ENCODE peak calls at places on chromosomes 2 and 18, in seven cellular contexts. L is iris pigment epithelial cell; R is epithelial cell of esophagus; K is NCI-H187; Z is substantia nigra; B is GM06990; W is effector memory CD8-positive, alpha-beta T cell. E is an unnamed sample.

GRCh38 chr2:233115121-233115520 is 55.0 kb downstream of the INPP5D start:
- DNase-seq in R (no peak), B (no peak), Z (no peak), L (no peak), W (no peak), K (no peak), E (no peak)

GRCh38 chr2:88234760-88235159 is 64.6 kb downstream of the THNSL2 start:
- DNase-seq in B (no peak), Z (no peak), W (no peak), R (no peak), L (no peak), K (no peak), E (no peak)

GRCh38 chr2:100292022-100292580 is 30.2 kb downstream of the LONRF2 start:
- DNase-seq in Z (no peak), K (no peak), L (peak), B (no peak), W (no peak), R (peak), E (no peak)

GRCh38 chr2:8679827-8680731 is 1.8 kb upstream of the ID2 start:
- DNase-seq in W (no peak), B (peak), Z (peak), R (peak), K (peak), L (peak), E (no peak)

GRCh38 chr2:239791727-239792648 is 233.2 kb downstream of the NDUFA10 start:
- DNase-seq in Z (no peak), B (no peak), W (no peak), L (no peak), K (no peak), R (no peak), E (no peak)

GRCh38 chr18:44128365-44128764 is 552.3 kb upstream of the SETBP1 start:
- DNase-seq in K (no peak), W (no peak), L (peak), R (peak), B (no peak), Z (no peak), E (no peak)

GRCh38 chr18:36714476-36714875 is 114.3 kb downstream of the TPGS2 start:
- DNase-seq in B (no peak), Z (no peak), W (no peak), K (no peak), R (no peak), L (no peak), E (no peak)

GRCh38 chr18:31992836-31993575 is 25.6 kb upstream of the RNF125 start:
- DNase-seq in L (peak), B (no peak), R (no peak), W (no peak), Z (no peak), K (no peak), E (no peak)

GRCh38 chr2:240464514-240465241 is 29.2 kb downstream of the GPC1 start:
- DNase-seq in W (no peak), L (no peak), B (no peak), R (no peak), Z (no peak), K (no peak), E (no peak)

GRCh38 chr2:153601812-153602211 is 123.2 kb upstream of the RPRM start:
- DNase-seq in K (no peak), Z (no peak), L (no peak), B (no peak), W (no peak), R (no peak), E (no peak)

GRCh38 chr2:152246686-152247336 is 71.2 kb upstream of the STAM2 start:
- DNase-seq in W (no peak), K (no peak), L (no peak), Z (no peak), R (no peak), B (no peak), E (no peak)

GRCh38 chr2:38665854-38666577 is at the start of gene GALM:
- DNase-seq in B (peak), W (peak), K (peak), Z (peak), R (peak), L (peak), E (peak)

GRCh38 chr2:150526006-150526405 is 38.5 kb upstream of the RND3 start:
- DNase-seq in Z (no peak), W (no peak), R (peak), K (no peak), B (no peak), L (no peak), E (no peak)

GRCh38 chr2:50582164-50582563 is 449.8 kb downstream of the NRXN1 start:
- DNase-seq in B (no peak), K (peak), W (no peak), L (no peak), Z (no peak), R (peak), E (no peak)

GRCh38 chr2:45643095-45643494 is 8.4 kb upstream of the PRKCE start:
- DNase-seq in R (no peak), L (no peak), W (no peak), B (peak), K (no peak), Z (no peak), E (no peak)

GRCh38 chr18:11260963-11261441 is 111.6 kb upstream of the PIEZO2 start:
- DNase-seq in L (no peak), R (no peak), Z (no peak), K (peak), W (no peak), B (no peak), E (no peak)

GRCh38 chr18:3388980-3389379 is 61.0 kb upstream of the TGIF1 start:
- DNase-seq in R (peak), B (no peak), L (no peak), Z (no peak), W (no peak), K (no peak), E (no peak)

GRCh38 chr2:30985493-30986292 is 152.5 kb downstream of the GALNT14 start:
- DNase-seq in R (no peak), Z (no peak), K (no peak), L (no peak), B (no peak), W (no peak), E (no peak)

GRCh38 chr2:171598713-171599319 is 76.5 kb downstream of the CYBRD1 start:
- DNase-seq in B (peak), L (peak), R (peak), W (peak), Z (peak), K (no peak), E (peak)

GRCh38 chr2:151407281-151407680 is 2.4 kb upstream of the RIF1 start:
- DNase-seq in R (no peak), K (no peak), B (no peak), L (no peak), W (no peak), Z (no peak), E (no peak)

GRCh38 chr2:53913721-53914120 is 54.0 kb upstream of the GPR75 start:
- DNase-seq in Z (no peak), K (no peak), L (peak), R (peak), B (peak), W (no peak), E (no peak)

GRCh38 chr2:238848566-238848940 is 668 bp downstream of the TWIST2 start:
- DNase-seq in W (no peak), R (no peak), B (no peak), K (no peak), L (no peak), Z (no peak), E (no peak)

GRCh38 chr2:12702661-12703121 is 14.0 kb upstream of the TRIB2 start:
- DNase-seq in K (no peak), B (no peak), Z (no peak), R (peak), W (no peak), L (peak), E (no peak)

GRCh38 chr2:224211821-224212220 is 172.7 kb upstream of the SERPINE2 start:
- DNase-seq in K (no peak), W (no peak), R (no peak), L (no peak), B (no peak), Z (no peak), E (no peak)

GRCh38 chr2:73718851-73719621 is 18.1 kb downstream of the TPRKB start:
- DNase-seq in R (no peak), W (no peak), L (no peak), B (no peak), K (no peak), Z (no peak), E (no peak)

GRCh38 chr2:2328847-2329246 is 2.2 kb downstream of the MYT1L start:
- DNase-seq in Z (no peak), K (no peak), B (no peak), L (peak), R (peak), W (no peak), E (no peak)

GRCh38 chr2:165434865-165435500 is 34.5 kb upstream of the CSRNP3 start:
- DNase-seq in R (no peak), L (no peak), W (no peak), B (no peak), Z (no peak), K (no peak), E (no peak)

GRCh38 chr2:217573565-217573964 is 429.2 kb downstream of the TNS1 start:
- DNase-seq in L (peak), K (no peak), Z (no peak), R (peak), W (no peak), B (no peak), E (no peak)

GRCh38 chr18:21463718-21464117 is 136.8 kb downstream of the ESCO1 start:
- DNase-seq in R (no peak), B (no peak), L (no peak), K (no peak), W (no peak), Z (no peak), E (no peak)

GRCh38 chr18:78069784-78070664 is 820.4 kb downstream of the GALR1 start:
- DNase-seq in W (no peak), B (no peak), Z (no peak), L (peak), K (no peak), R (no peak), E (peak)

GRCh38 chr2:165114345-165114943 is 89.4 kb downstream of the SCN3A start:
- DNase-seq in Z (no peak), R (peak), K (no peak), W (no peak), L (peak), B (no peak), E (no peak)

GRCh38 chr18:63831080-63831788 is 56.0 kb downstream of the SERPINB7 start:
- DNase-seq in B (peak), W (no peak), Z (no peak), L (peak), R (peak), K (peak), E (no peak)

GRCh38 chr2:146414456-146414855 is 1430.4 kb upstream of the ACVR2A start:
- DNase-seq in K (no peak), B (no peak), W (no peak), R (peak), Z (no peak), L (no peak), E (no peak)

GRCh38 chr2:115505331-115505730 is 1062.9 kb downstream of the DPP10 start:
- DNase-seq in W (no peak), K (no peak), Z (no peak), R (no peak), B (no peak), L (no peak), E (no peak)

GRCh38 chr2:11750422-11750821 is 4.0 kb downstream of the LPIN1 start:
- DNase-seq in B (peak), Z (no peak), K (no peak), L (no peak), W (peak), R (peak), E (no peak)

GRCh38 chr2:117833911-117834310 is 19.4 kb downstream of the DDX18 start:
- DNase-seq in K (no peak), R (no peak), Z (no peak), L (no peak), W (no peak), B (no peak), E (no peak)

GRCh38 chr2:197946562-197946961 is 142.2 kb downstream of the PLCL1 start:
- DNase-seq in K (no peak), L (no peak), W (no peak), Z (no peak), R (peak), B (no peak), E (no peak)

GRCh38 chr2:96342085-96342484 is 6.5 kb downstream of the NCAPH start:
- DNase-seq in L (peak), Z (no peak), W (peak), K (no peak), B (no peak), R (peak), E (no peak)

GRCh38 chr2:217065695-217066405 is 206.0 kb upstream of the TNP1 start:
- DNase-seq in B (no peak), W (no peak), L (peak), K (no peak), Z (no peak), R (peak), E (no peak)

GRCh38 chr2:8400196-8400595 is 281.7 kb upstream of the ID2 start:
- DNase-seq in R (no peak), B (no peak), Z (no peak), W (no peak), K (no peak), L (no peak), E (no peak)